ENCODE peak calls at places on chromosomes 1 and 21, in four cellular contexts. F is kidney; X is T-helper 22 cell; O is CD8-positive, alpha-beta memory T cell. G is an unnamed sample.

GRCh38 chr21:45409466-45410150 is 4.6 kb downstream of the COL18A1 start:
- DNase-seq in F (peak), X (no peak), O (no peak), G (peak)

GRCh38 chr1:78464449-78464891 is 26.3 kb upstream of the PTGFR start:
- DNase-seq in F (no peak), X (no peak), O (no peak), G (no peak)

GRCh38 chr1:184562801-184563200 is 176.0 kb downstream of the C1orf21 start:
- DNase-seq in F (no peak), X (no peak), O (no peak), G (no peak)

GRCh38 chr1:201990427-201990826 is 8.0 kb downstream of the RNPEP start:
- DNase-seq in F (no peak), X (no peak), O (no peak), G (no peak)

GRCh38 chr1:60073605-60074278 is at the start of gene C1orf87:
- DNase-seq in F (peak), X (no peak), O (no peak), G (peak)

GRCh38 chr1:61842863-61843514 is 100.7 kb downstream of the PATJ start:
- DNase-seq in F (no peak), X (no peak), O (no peak), G (no peak)

GRCh38 chr1:41862411-41863221 is 56.1 kb downstream of the HIVEP3 start:
- DNase-seq in F (no peak), X (no peak), O (no peak), G (no peak)

GRCh38 chr1:246801241-246802020 is 77.2 kb downstream of the SCCPDH start:
- DNase-seq in F (peak), X (no peak), O (no peak), G (no peak)

GRCh38 chr1:222247811-222248310 is 300.0 kb downstream of the HHIPL2 start:
- DNase-seq in F (no peak), X (no peak), O (no peak), G (no peak)

GRCh38 chr1:32876341-32877210 is 5.9 kb upstream of the FNDC5 start:
- DNase-seq in F (no peak), X (no peak), O (peak), G (peak)

GRCh38 chr1:183100575-183100974 is 77.4 kb downstream of the LAMC1 start:
- DNase-seq in F (no peak), X (no peak), O (no peak), G (no peak)

GRCh38 chr1:24923485-24924113 is 6.5 kb downstream of the RUNX3 start:
- DNase-seq in F (no peak), X (no peak), O (no peak), G (no peak)

GRCh38 chr1:16122916-16123315 is 33.0 kb downstream of the EPHA2 start:
- DNase-seq in F (peak), X (no peak), O (peak), G (peak)

GRCh38 chr1:243798726-243799125 is 51.3 kb downstream of the AKT3 start:
- DNase-seq in F (no peak), X (no peak), O (no peak), G (no peak)

GRCh38 chr1:176904057-176904815 is 260.3 kb downstream of the ASTN1 start:
- DNase-seq in F (no peak), X (no peak), O (no peak), G (no peak)

GRCh38 chr1:94526581-94526980 is 15.0 kb downstream of the F3 start:
- DNase-seq in F (no peak), X (no peak), O (no peak), G (no peak)

GRCh38 chr1:29703596-29703995 is 467.3 kb downstream of the PTPRU start:
- DNase-seq in F (no peak), X (no peak), O (no peak), G (peak)

GRCh38 chr1:1567152-1567830 is 7.4 kb downstream of the SSU72 start:
- DNase-seq in F (no peak), X (no peak), O (no peak), G (no peak)

GRCh38 chr1:1938613-1939295 is 19.7 kb upstream of the TMEM52 start:
- DNase-seq in F (peak), X (no peak), O (no peak), G (peak)

GRCh38 chr1:50959303-50959912 is 659 bp downstream of the FAF1 start:
- DNase-seq in F (no peak), X (no peak), O (no peak), G (no peak)

GRCh38 chr21:33654412-33654811 is 12.1 kb downstream of the ITSN1 start:
- DNase-seq in F (no peak), X (no peak), O (no peak), G (no peak)

GRCh38 chr1:52404975-52405338 is 555 bp downstream of the PRPF38A start:
- DNase-seq in F (no peak), X (no peak), O (no peak), G (no peak)

GRCh38 chr1:220991959-220992704 is 112.9 kb downstream of the HLX start:
- DNase-seq in F (no peak), X (no peak), O (no peak), G (no peak)

GRCh38 chr21:45153358-45154318 is 79.3 kb downstream of the ADARB1 start:
- DNase-seq in F (no peak), X (no peak), O (no peak), G (peak)

GRCh38 chr1:156896490-156897033 is 3.0 kb downstream of the PEAR1 start:
- DNase-seq in F (peak), X (no peak), O (no peak), G (no peak)

GRCh38 chr1:143672983-143673382 is 298.8 kb downstream of the FAM72C start:
- DNase-seq in F (no peak), X (no peak), O (no peak), G (no peak)

GRCh38 chr1:80158266-80158665 is 1151.7 kb upstream of the ADGRL4 start:
- DNase-seq in F (no peak), X (no peak), O (no peak), G (no peak)

GRCh38 chr1:19208710-19209438 is 1.2 kb downstream of the UBR4 start:
- DNase-seq in F (no peak), X (no peak), O (no peak), G (no peak)

GRCh38 chr1:59142663-59143487 is 154.0 kb upstream of the FGGY start:
- DNase-seq in F (no peak), X (no peak), O (no peak), G (no peak)

GRCh38 chr1:48777219-48777895 is 666 bp upstream of the BEND5 start:
- DNase-seq in F (no peak), X (no peak), O (no peak), G (no peak)

GRCh38 chr1:36198641-36199040 is 25.6 kb upstream of the THRAP3 start:
- DNase-seq in F (no peak), X (no peak), O (no peak), G (no peak)

GRCh38 chr1:71093938-71094337 is 13.1 kb upstream of the ZRANB2 start:
- DNase-seq in F (no peak), X (no peak), O (no peak), G (no peak)

GRCh38 chr1:240737761-240738265 is 125.9 kb upstream of the GREM2 start:
- DNase-seq in F (no peak), X (no peak), O (no peak), G (no peak)

GRCh38 chr1:24385160-24385939 is 28.2 kb downstream of the STPG1 start:
- DNase-seq in F (no peak), X (no peak), O (peak), G (no peak)

GRCh38 chr1:214326406-214326805 is 45.4 kb downstream of the SMYD2 start:
- DNase-seq in F (no peak), X (no peak), O (no peak), G (no peak)

G was measured in posterior vena cava.